ENCODE peak calls at places on chromosome 12, in seven cellular contexts. P is stimulated activated CD8-positive, alpha-beta memory T cell treated with anti-CD3 and anti-CD28 coated beads, Interleukin-2, amount 100 ng/mL, for 48 hours; F is heart left ventricle; U is GM04504; H is WTC11; A is HFFc6; I is T follicular helper cell. Q is an unnamed sample.

GRCh38 chr12:50112456-50113218 is 601 bp downstream of the COX14 start:
- DNase-seq in U (no peak), I (no peak), A (peak), H (no peak), P (no peak), F (no peak), Q (no peak)

GRCh38 chr12:66960704-66961690 is 282.1 kb upstream of the GRIP1 start:
- DNase-seq in I (no peak), P (no peak), A (no peak), H (no peak), F (no peak), U (no peak), Q (no peak)

GRCh38 chr12:95859344-95859816 is 628 bp downstream of the SNRPF start:
- DNase-seq in H (no peak), A (no peak), P (no peak), F (no peak), I (no peak), U (no peak), Q (no peak)

GRCh38 chr12:6188954-6189353 is 11.2 kb upstream of the CD9 start:
- DNase-seq in I (no peak), H (no peak), P (no peak), F (no peak), U (no peak), A (no peak), Q (no peak)

GRCh38 chr12:460301-461230 is 827 bp downstream of the B4GALNT3 start:
- DNase-seq in U (no peak), F (no peak), A (no peak), I (peak), H (peak), P (no peak), Q (no peak)

GRCh38 chr12:131770120-131770519 is 58.1 kb upstream of the MMP17 start:
- DNase-seq in I (no peak), P (no peak), H (no peak), A (no peak), U (no peak), F (no peak), Q (no peak)

GRCh38 chr12:174596-174995 is 39.4 kb downstream of the SLC6A12 start:
- DNase-seq in P (no peak), A (no peak), I (no peak), F (no peak), H (no peak), U (no peak), Q (no peak)

GRCh38 chr12:49990269-49990668 is 17.5 kb downstream of the AQP6 start:
- DNase-seq in A (no peak), H (no peak), P (no peak), U (no peak), I (no peak), F (no peak), Q (no peak)

GRCh38 chr12:25959069-25959961 is 833 bp downstream of the RASSF8 start:
- DNase-seq in I (no peak), F (peak), U (peak), H (peak), P (peak), A (peak), Q (peak)

GRCh38 chr12:19150273-19150895 is 20.9 kb downstream of the PLEKHA5 start:
- DNase-seq in I (no peak), F (peak), H (no peak), U (no peak), P (no peak), A (no peak), Q (no peak)

GRCh38 chr12:114408881-114409795 is 3.2 kb upstream of the TBX5 start:
- DNase-seq in F (peak), U (no peak), I (no peak), H (peak), P (no peak), A (no peak), Q (peak)

GRCh38 chr12:83656004-83656403 is 969.3 kb downstream of the TMTC2 start:
- DNase-seq in H (no peak), P (no peak), A (no peak), I (no peak), F (no peak), U (no peak), Q (no peak)

GRCh38 chr12:65630555-65630954 is 193.7 kb upstream of the HMGA2 start:
- DNase-seq in A (no peak), F (no peak), H (no peak), U (no peak), I (no peak), P (no peak), Q (no peak)

GRCh38 chr12:121812320-121812871 is 8.6 kb downstream of the SETD1B start:
- DNase-seq in A (peak), P (no peak), H (peak), F (peak), I (no peak), U (no peak), Q (peak)

GRCh38 chr12:66272650-66273049 is 29.6 kb upstream of the HELB start:
- DNase-seq in H (no peak), U (no peak), A (no peak), I (no peak), P (no peak), F (no peak), Q (no peak)

GRCh38 chr12:22935090-22935489 is 310.1 kb downstream of the ETNK1 start:
- DNase-seq in H (peak), A (no peak), I (no peak), U (no peak), P (no peak), F (no peak), Q (peak)

GRCh38 chr12:66188584-66189475 is at the start of gene IRAK3:
- DNase-seq in F (peak), P (peak), A (no peak), I (no peak), U (peak), H (peak), Q (peak)

GRCh38 chr12:6437586-6437985 is 7.2 kb upstream of the CD27 start:
- DNase-seq in A (no peak), P (no peak), I (no peak), U (no peak), H (no peak), F (no peak), Q (no peak)

GRCh38 chr12:85672436-85672835 is 163.8 kb downstream of the RASSF9 start:
- DNase-seq in I (no peak), U (no peak), H (no peak), F (no peak), A (no peak), P (no peak), Q (no peak)

GRCh38 chr12:48033451-48033850 is 29.2 kb upstream of the COL2A1 start:
- DNase-seq in H (no peak), F (no peak), U (no peak), I (no peak), P (no peak), A (no peak), Q (no peak)

GRCh38 chr12:109770104-109770860 is 56.7 kb downstream of the FAM222A start:
- DNase-seq in U (no peak), I (no peak), F (no peak), A (no peak), H (no peak), P (no peak), Q (peak)

GRCh38 chr12:122947352-122947792 is 18.9 kb downstream of the ABCB9 start:
- DNase-seq in A (no peak), P (no peak), H (no peak), F (peak), I (no peak), U (no peak), Q (no peak)

GRCh38 chr12:94150483-94151225 is 2.3 kb downstream of the PLXNC1 start:
- DNase-seq in I (no peak), F (no peak), H (peak), P (peak), A (no peak), U (no peak), Q (peak)